ENCODE peak calls at places on chromosomes 3 and 15, in eight cellular contexts. G is sigmoid colon, Z is transverse colon, S is spleen, B is upper lobe of left lung, E is esophagus muscularis mucosa, H is GM23338, J is breast epithelium. K is an unnamed sample.

GRCh38 chr15:68638953-68639500 is 60.2 kb downstream of the CORO2B start:
- DNase-seq in G (peak; percentile 56), Z (no peak), S (peak; percentile 46), B (no peak), E (no peak), H (no peak), J (no peak), K (no peak)

GRCh38 chr3:31488475-31489017 is 44.2 kb upstream of the STT3B start:
- DNase-seq in G (no peak), Z (no peak), S (no peak), B (no peak), E (peak; percentile 34), H (no peak), J (no peak), K (no peak)

GRCh38 chr3:37198996-37199395 is 24.6 kb upstream of the LRRFIP2 start:
- DNase-seq in G (no peak), Z (no peak), S (no peak), B (no peak), E (no peak), H (no peak), J (no peak), K (no peak)

GRCh38 chr3:125651246-125651645 is 55.9 kb upstream of the OSBPL11 start:
- DNase-seq in G (no peak), Z (no peak), S (no peak), B (peak; percentile 69), E (no peak), H (peak; percentile 33), J (no peak), K (no peak)

GRCh38 chr15:67692573-67692972 is 132.7 kb upstream of the SKOR1 start:
- DNase-seq in G (no peak), Z (no peak), S (no peak), B (no peak), E (no peak), H (no peak), J (no peak), K (no peak)

GRCh38 chr3:193897288-193897687 is 238.7 kb upstream of the HES1 start:
- DNase-seq in G (no peak), Z (no peak), S (no peak), B (no peak), E (no peak), H (no peak), J (no peak), K (no peak)

GRCh38 chr15:100103828-100104227 is 237.9 kb downstream of the ADAMTS17 start:
- DNase-seq in G (no peak), Z (no peak), S (no peak), B (no peak), E (no peak), H (no peak), J (no peak), K (no peak)

GRCh38 chr3:38031022-38031994 is 1.9 kb upstream of the PLCD1 start:
- DNase-seq in G (peak; percentile 83), Z (peak; percentile 81), S (no peak), B (peak; percentile 90), E (no peak), H (no peak), J (peak; percentile 71), K (no peak)

GRCh38 chr3:138389144-138389601 is 40.8 kb downstream of the MRAS start:
- DNase-seq in G (no peak), Z (no peak), S (peak; percentile 46), B (no peak), E (no peak), H (no peak), J (no peak), K (no peak)

GRCh38 chr15:41872166-41872747 is 21.6 kb downstream of the SPTBN5 start:
- DNase-seq in G (no peak), Z (no peak), S (no peak), B (no peak), E (no peak), H (no peak), J (no peak), K (no peak)

GRCh38 chr3:146052791-146053310 is 108.1 kb downstream of the PLOD2 start:
- DNase-seq in G (no peak), Z (no peak), S (no peak), B (no peak), E (no peak), H (peak; percentile 24), J (no peak), K (no peak)

GRCh38 chr3:182524711-182525401 is 268.4 kb upstream of the ATP11B start:
- DNase-seq in G (no peak), Z (no peak), S (no peak), B (no peak), E (peak; percentile 2), H (no peak), J (no peak), K (no peak)
- TF ChIP-seq POLR2AphosphoS5 in G (no peak), Z (no peak), S (no peak), B (no peak), E (no peak), H (no peak), J (no peak), K (no peak)

GRCh38 chr3:25471081-25471768 is 43.2 kb downstream of the RARB start:
- DNase-seq in G (no peak), Z (no peak), S (no peak), B (no peak), E (no peak), H (no peak), J (no peak), K (no peak)
- TF ChIP-seq POLR2AphosphoS5 in G (no peak), Z (no peak), S (no peak), B (no peak), E (no peak), H (no peak), J (no peak), K (no peak)

DNA sequence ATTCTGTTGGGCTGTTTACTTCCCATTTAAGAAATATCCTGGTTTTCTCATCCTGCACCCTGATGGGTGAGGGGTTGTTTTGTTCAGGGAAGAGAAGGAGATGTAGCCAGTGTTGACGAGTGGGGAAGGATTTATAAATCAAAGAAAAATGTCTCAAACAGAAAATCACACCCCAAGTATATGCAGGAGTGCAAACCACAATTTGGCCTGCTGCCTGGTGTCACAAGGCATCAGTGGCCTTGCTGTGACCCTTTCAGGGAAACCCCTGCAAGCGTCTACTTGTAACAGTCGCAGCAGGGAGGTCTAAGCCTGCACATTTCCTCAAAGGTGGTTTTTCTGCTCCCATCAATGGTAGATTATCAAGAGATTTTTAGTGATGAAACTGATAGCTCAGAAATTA is 132.6 kb upstream of the LRRN1 start:
- DNase-seq in G (no peak), Z (no peak), S (no peak), B (no peak), E (no peak), H (no peak), J (no peak), K (peak; percentile 26)
- TF ChIP-seq POLR2AphosphoS5 in G (no peak), Z (no peak), S (no peak), B (no peak), E (no peak), H (no peak), J (no peak), K (no peak)

GRCh38 chr3:24598691-24599090 is 104.0 kb upstream of the THRB start:
- DNase-seq in G (no peak), Z (no peak), S (no peak), B (no peak), E (no peak), H (peak; percentile 23), J (no peak), K (no peak)

GRCh38 chr3:24590344-24590880 is 95.8 kb upstream of the THRB start:
- DNase-seq in G (no peak), Z (no peak), S (no peak), B (no peak), E (no peak), H (no peak), J (no peak), K (no peak)

GRCh38 chr3:24591661-24592555 is 97.3 kb upstream of the THRB start:
- DNase-seq in G (no peak), Z (no peak), S (no peak), B (no peak), E (no peak), H (no peak), J (no peak), K (no peak)

GRCh38 chr3:24596626-24597025 is 102.0 kb upstream of the THRB start:
- DNase-seq in G (no peak), Z (no peak), S (no peak), B (no peak), E (no peak), H (no peak), J (no peak), K (no peak)

GRCh38 chr3:24595801-24596200 is 101.2 kb upstream of the THRB start:
- DNase-seq in G (no peak), Z (no peak), S (no peak), B (no peak), E (no peak), H (no peak), J (no peak), K (no peak)
- TF ChIP-seq POLR2AphosphoS5 in G (no peak), Z (no peak), S (no peak), B (no peak), E (no peak), H (no peak), J (no peak), K (no peak)

DNA sequence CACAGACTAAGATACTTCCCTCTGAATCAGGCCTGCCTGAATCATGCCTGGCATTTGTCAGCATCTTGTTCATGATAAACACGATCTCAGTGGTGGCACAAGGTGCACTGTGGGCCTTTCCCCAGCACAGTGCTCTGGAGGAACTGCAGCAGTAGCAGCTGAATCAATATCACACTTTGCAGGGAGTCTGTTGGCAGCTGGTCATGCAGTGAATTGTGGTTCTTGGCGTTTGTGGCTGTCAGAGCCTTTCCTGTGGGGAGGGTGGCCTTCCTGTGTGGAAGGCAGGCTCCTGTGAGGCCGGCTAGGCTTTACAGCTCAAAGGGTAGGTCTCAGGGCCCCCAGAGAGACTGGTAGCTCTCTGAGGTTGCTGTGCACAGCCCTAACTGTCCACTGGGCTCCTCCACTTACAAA is 54.4 kb upstream of the TLE3 start:
- DNase-seq in G (peak; percentile 76), Z (no peak), S (no peak), B (no peak), E (no peak), H (no peak), J (no peak), K (no peak)
- TF ChIP-seq POLR2AphosphoS5 in G (peak; percentile 59), Z (no peak), S (no peak), B (no peak), E (no peak), H (no peak), J (no peak), K (no peak)

GRCh38 chr15:58297639-58298038 is 134.2 kb upstream of the LIPC start:
- DNase-seq in G (no peak), Z (no peak), S (no peak), B (no peak), E (no peak), H (no peak), J (no peak), K (no peak)
- TF ChIP-seq POLR2AphosphoS5 in G (no peak), Z (no peak), S (no peak), B (no peak), E (no peak), H (no peak), J (no peak), K (no peak)

K was measured in GM12891.